ENCODE peak calls at places on chromosomes 7 and 10, in six cellular contexts. One of them, this sample, is unnamed.

GRCh38 chr7:47777531-47778152 is 170.6 kb downstream of the PKD1L1 start:
- DNase-seq in neural progenitor cell: no peak
- DNase-seq in mucosa of descending colon: no peak
- DNase-seq in fibroblast of villous mesenchyme: no peak
- DNase-seq in cardiac fibroblast: no peak
- DNase-seq in HCT116: no peak
- DNase-seq in this sample: no peak

GRCh38 chr10:80487422-80487785 is 33.3 kb downstream of the TSPAN14 start:
- DNase-seq in neural progenitor cell: no peak
- DNase-seq in mucosa of descending colon: no peak
- DNase-seq in fibroblast of villous mesenchyme: no peak
- DNase-seq in cardiac fibroblast: no peak
- DNase-seq in HCT116: no peak
- DNase-seq in this sample: peak

GRCh38 chr10:101018118-101018599 is 12.8 kb downstream of the PDZD7 start:
- DNase-seq in neural progenitor cell: peak
- DNase-seq in mucosa of descending colon: no peak
- DNase-seq in fibroblast of villous mesenchyme: no peak
- DNase-seq in cardiac fibroblast: peak
- DNase-seq in HCT116: no peak
- DNase-seq in this sample: no peak

GRCh38 chr7:85851571-85852193 is 664.8 kb upstream of the SEMA3D start:
- DNase-seq in neural progenitor cell: peak
- DNase-seq in mucosa of descending colon: no peak
- DNase-seq in fibroblast of villous mesenchyme: peak
- DNase-seq in cardiac fibroblast: peak
- DNase-seq in HCT116: peak
- DNase-seq in this sample: no peak

GRCh38 chr10:127338391-127339108 is 142.2 kb upstream of the INSYN2A start:
- DNase-seq in neural progenitor cell: no peak
- DNase-seq in mucosa of descending colon: no peak
- DNase-seq in fibroblast of villous mesenchyme: peak
- DNase-seq in cardiac fibroblast: peak
- DNase-seq in HCT116: no peak
- DNase-seq in this sample: no peak

GRCh38 chr7:156747718-156748117 is 107.1 kb downstream of the RNF32 start:
- DNase-seq in neural progenitor cell: no peak
- DNase-seq in mucosa of descending colon: no peak
- DNase-seq in fibroblast of villous mesenchyme: no peak
- DNase-seq in cardiac fibroblast: no peak
- DNase-seq in HCT116: no peak
- DNase-seq in this sample: no peak

GRCh38 chr10:63421591-63421990 is 44.2 kb downstream of the JMJD1C start:
- DNase-seq in neural progenitor cell: no peak
- DNase-seq in mucosa of descending colon: no peak
- DNase-seq in fibroblast of villous mesenchyme: no peak
- DNase-seq in cardiac fibroblast: no peak
- DNase-seq in HCT116: no peak
- DNase-seq in this sample: no peak

GRCh38 chr10:118922972-118923371 is 106.5 kb upstream of the NANOS1 start:
- DNase-seq in neural progenitor cell: no peak
- DNase-seq in mucosa of descending colon: no peak
- DNase-seq in fibroblast of villous mesenchyme: no peak
- DNase-seq in cardiac fibroblast: no peak
- DNase-seq in HCT116: no peak
- DNase-seq in this sample: no peak

GRCh38 chr10:129844191-129844590 is 119.9 kb downstream of the EBF3 start:
- DNase-seq in neural progenitor cell: no peak
- DNase-seq in mucosa of descending colon: no peak
- DNase-seq in fibroblast of villous mesenchyme: no peak
- DNase-seq in cardiac fibroblast: no peak
- DNase-seq in HCT116: no peak
- DNase-seq in this sample: no peak

GRCh38 chr7:74343281-74344127 is 54.3 kb downstream of the CLIP2 start:
- DNase-seq in neural progenitor cell: no peak
- DNase-seq in mucosa of descending colon: no peak
- DNase-seq in fibroblast of villous mesenchyme: peak
- DNase-seq in cardiac fibroblast: peak
- DNase-seq in HCT116: peak
- DNase-seq in this sample: no peak

GRCh38 chr10:69392481-69393000 is 24.2 kb downstream of the TACR2 start:
- DNase-seq in neural progenitor cell: peak
- DNase-seq in mucosa of descending colon: peak
- DNase-seq in fibroblast of villous mesenchyme: peak
- DNase-seq in cardiac fibroblast: peak
- DNase-seq in HCT116: peak
- DNase-seq in this sample: peak

GRCh38 chr10:121413951-121414350 is 184.3 kb downstream of the FGFR2 start:
- DNase-seq in neural progenitor cell: no peak
- DNase-seq in mucosa of descending colon: no peak
- DNase-seq in fibroblast of villous mesenchyme: no peak
- DNase-seq in cardiac fibroblast: no peak
- DNase-seq in HCT116: no peak
- DNase-seq in this sample: no peak

GRCh38 chr7:116417593-116418345 is 81.8 kb upstream of the CAV2 start:
- DNase-seq in neural progenitor cell: no peak
- DNase-seq in mucosa of descending colon: peak
- DNase-seq in fibroblast of villous mesenchyme: no peak
- DNase-seq in cardiac fibroblast: no peak
- DNase-seq in HCT116: no peak
- DNase-seq in this sample: no peak
- H3K4me3 ChIP-seq in neural progenitor cell: no peak
- H3K4me3 ChIP-seq in mucosa of descending colon: no peak
- H3K4me3 ChIP-seq in fibroblast of villous mesenchyme: no peak
- H3K4me3 ChIP-seq in cardiac fibroblast: no peak
- H3K4me3 ChIP-seq in HCT116: no peak
- H3K4me3 ChIP-seq in this sample: no peak

DNA sequence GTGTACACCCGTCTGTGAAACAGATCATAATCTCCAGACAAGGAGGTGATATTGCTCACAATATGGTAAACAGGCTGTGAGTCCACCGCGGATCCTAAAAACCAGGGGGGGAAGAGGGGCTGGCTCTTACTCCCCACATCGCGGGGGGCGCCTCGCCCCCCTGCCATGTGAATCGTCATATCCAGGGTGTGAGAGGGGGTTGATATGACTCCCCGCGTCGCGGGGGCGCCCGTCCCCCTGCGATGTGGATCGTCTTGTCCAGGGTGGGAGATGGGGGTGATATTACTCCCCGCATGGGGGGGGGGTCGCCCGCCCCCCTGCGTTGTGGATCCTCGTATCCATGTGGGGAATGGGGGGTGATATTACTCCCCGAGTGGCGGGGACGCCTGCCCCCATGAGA is 30.9 kb downstream of the OCM2 start:
- DNase-seq in neural progenitor cell: no peak
- DNase-seq in mucosa of descending colon: no peak
- DNase-seq in fibroblast of villous mesenchyme: no peak
- DNase-seq in cardiac fibroblast: no peak
- DNase-seq in HCT116: no peak
- DNase-seq in this sample: no peak
- H3K4me3 ChIP-seq in neural progenitor cell: no peak
- H3K4me3 ChIP-seq in mucosa of descending colon: no peak
- H3K4me3 ChIP-seq in fibroblast of villous mesenchyme: no peak
- H3K4me3 ChIP-seq in cardiac fibroblast: no peak
- H3K4me3 ChIP-seq in HCT116: no peak
- H3K4me3 ChIP-seq in this sample: no peak

GRCh38 chr7:2477447-2478386 is 1.5 kb upstream of the GRIFIN start:
- DNase-seq in neural progenitor cell: peak
- DNase-seq in mucosa of descending colon: peak
- DNase-seq in fibroblast of villous mesenchyme: peak
- DNase-seq in cardiac fibroblast: peak
- DNase-seq in HCT116: peak
- DNase-seq in this sample: peak
- H3K4me3 ChIP-seq in neural progenitor cell: no peak
- H3K4me3 ChIP-seq in mucosa of descending colon: no peak
- H3K4me3 ChIP-seq in fibroblast of villous mesenchyme: no peak
- H3K4me3 ChIP-seq in cardiac fibroblast: no peak
- H3K4me3 ChIP-seq in HCT116: no peak
- H3K4me3 ChIP-seq in this sample: no peak

GRCh38 chr7:135558881-135559280 is 1.2 kb downstream of the NUP205 start:
- DNase-seq in neural progenitor cell: no peak
- DNase-seq in mucosa of descending colon: no peak
- DNase-seq in fibroblast of villous mesenchyme: no peak
- DNase-seq in cardiac fibroblast: no peak
- DNase-seq in HCT116: no peak
- DNase-seq in this sample: no peak
- H3K4me3 ChIP-seq in neural progenitor cell: peak
- H3K4me3 ChIP-seq in mucosa of descending colon: no peak
- H3K4me3 ChIP-seq in fibroblast of villous mesenchyme: peak
- H3K4me3 ChIP-seq in cardiac fibroblast: peak
- H3K4me3 ChIP-seq in HCT116: peak
- H3K4me3 ChIP-seq in this sample: peak

GRCh38 chr7:94907026-94907419 is 371 bp upstream of the PPP1R9A start:
- DNase-seq in neural progenitor cell: no peak
- DNase-seq in mucosa of descending colon: no peak
- DNase-seq in fibroblast of villous mesenchyme: no peak
- DNase-seq in cardiac fibroblast: no peak
- DNase-seq in HCT116: peak
- DNase-seq in this sample: no peak
- H3K4me3 ChIP-seq in neural progenitor cell: peak
- H3K4me3 ChIP-seq in mucosa of descending colon: no peak
- H3K4me3 ChIP-seq in fibroblast of villous mesenchyme: no peak
- H3K4me3 ChIP-seq in cardiac fibroblast: peak
- H3K4me3 ChIP-seq in HCT116: peak
- H3K4me3 ChIP-seq in this sample: peak

GRCh38 chr10:48602401-48603135 is 2.3 kb downstream of the ARHGAP22 start:
- DNase-seq in neural progenitor cell: no peak
- DNase-seq in mucosa of descending colon: no peak
- DNase-seq in fibroblast of villous mesenchyme: no peak
- DNase-seq in cardiac fibroblast: peak
- DNase-seq in HCT116: no peak
- DNase-seq in this sample: no peak

GRCh38 chr10:48604408-48605263 is at the start of gene ARHGAP22:
- DNase-seq in neural progenitor cell: peak
- DNase-seq in mucosa of descending colon: peak
- DNase-seq in fibroblast of villous mesenchyme: peak
- DNase-seq in cardiac fibroblast: peak
- DNase-seq in HCT116: no peak
- DNase-seq in this sample: peak

GRCh38 chr10:48604039-48604407 is 850 bp downstream of the ARHGAP22 start:
- DNase-seq in neural progenitor cell: no peak
- DNase-seq in mucosa of descending colon: no peak
- DNase-seq in fibroblast of villous mesenchyme: no peak
- DNase-seq in cardiac fibroblast: no peak
- DNase-seq in HCT116: no peak
- DNase-seq in this sample: no peak

GRCh38 chr10:48605264-48605615 is 367 bp upstream of the ARHGAP22 start:
- DNase-seq in neural progenitor cell: no peak
- DNase-seq in mucosa of descending colon: no peak
- DNase-seq in fibroblast of villous mesenchyme: no peak
- DNase-seq in cardiac fibroblast: peak
- DNase-seq in HCT116: no peak
- DNase-seq in this sample: no peak

GRCh38 chr10:48603421-48604038 is 1.3 kb downstream of the ARHGAP22 start:
- DNase-seq in neural progenitor cell: no peak
- DNase-seq in mucosa of descending colon: no peak
- DNase-seq in fibroblast of villous mesenchyme: no peak
- DNase-seq in cardiac fibroblast: peak
- DNase-seq in HCT116: no peak
- DNase-seq in this sample: no peak
- H3K4me3 ChIP-seq in neural progenitor cell: no peak
- H3K4me3 ChIP-seq in mucosa of descending colon: no peak
- H3K4me3 ChIP-seq in fibroblast of villous mesenchyme: peak
- H3K4me3 ChIP-seq in cardiac fibroblast: peak
- H3K4me3 ChIP-seq in HCT116: peak
- H3K4me3 ChIP-seq in this sample: no peak

GRCh38 chr10:62057872-62058271 is 156.4 kb downstream of the ARID5B start:
- DNase-seq in neural progenitor cell: no peak
- DNase-seq in mucosa of descending colon: no peak
- DNase-seq in fibroblast of villous mesenchyme: no peak
- DNase-seq in cardiac fibroblast: no peak
- DNase-seq in HCT116: no peak
- DNase-seq in this sample: no peak
- H3K4me3 ChIP-seq in neural progenitor cell: no peak
- H3K4me3 ChIP-seq in mucosa of descending colon: no peak
- H3K4me3 ChIP-seq in fibroblast of villous mesenchyme: peak
- H3K4me3 ChIP-seq in cardiac fibroblast: no peak
- H3K4me3 ChIP-seq in HCT116: no peak
- H3K4me3 ChIP-seq in this sample: no peak

GRCh38 chr10:28713626-28714352 is 36.5 kb downstream of the BAMBI start:
- DNase-seq in neural progenitor cell: no peak
- DNase-seq in mucosa of descending colon: no peak
- DNase-seq in fibroblast of villous mesenchyme: no peak
- DNase-seq in cardiac fibroblast: no peak
- DNase-seq in HCT116: no peak
- DNase-seq in this sample: no peak

GRCh38 chr10:28714401-28715053 is 37.2 kb downstream of the BAMBI start:
- DNase-seq in neural progenitor cell: no peak
- DNase-seq in mucosa of descending colon: no peak
- DNase-seq in fibroblast of villous mesenchyme: peak
- DNase-seq in cardiac fibroblast: no peak
- DNase-seq in HCT116: no peak
- DNase-seq in this sample: no peak

GRCh38 chr10:28716748-28717147 is 39.4 kb downstream of the BAMBI start:
- DNase-seq in neural progenitor cell: no peak
- DNase-seq in mucosa of descending colon: no peak
- DNase-seq in fibroblast of villous mesenchyme: no peak
- DNase-seq in cardiac fibroblast: no peak
- DNase-seq in HCT116: no peak
- DNase-seq in this sample: no peak

GRCh38 chr10:28715757-28716156 is 38.4 kb downstream of the BAMBI start:
- DNase-seq in neural progenitor cell: no peak
- DNase-seq in mucosa of descending colon: no peak
- DNase-seq in fibroblast of villous mesenchyme: no peak
- DNase-seq in cardiac fibroblast: no peak
- DNase-seq in HCT116: no peak
- DNase-seq in this sample: no peak

GRCh38 chr10:28715246-28715645 is 37.9 kb downstream of the BAMBI start:
- DNase-seq in neural progenitor cell: no peak
- DNase-seq in mucosa of descending colon: no peak
- DNase-seq in fibroblast of villous mesenchyme: no peak
- DNase-seq in cardiac fibroblast: no peak
- DNase-seq in HCT116: no peak
- DNase-seq in this sample: no peak
- H3K4me3 ChIP-seq in neural progenitor cell: no peak
- H3K4me3 ChIP-seq in mucosa of descending colon: no peak
- H3K4me3 ChIP-seq in fibroblast of villous mesenchyme: no peak
- H3K4me3 ChIP-seq in cardiac fibroblast: no peak
- H3K4me3 ChIP-seq in HCT116: no peak
- H3K4me3 ChIP-seq in this sample: no peak

DNA sequence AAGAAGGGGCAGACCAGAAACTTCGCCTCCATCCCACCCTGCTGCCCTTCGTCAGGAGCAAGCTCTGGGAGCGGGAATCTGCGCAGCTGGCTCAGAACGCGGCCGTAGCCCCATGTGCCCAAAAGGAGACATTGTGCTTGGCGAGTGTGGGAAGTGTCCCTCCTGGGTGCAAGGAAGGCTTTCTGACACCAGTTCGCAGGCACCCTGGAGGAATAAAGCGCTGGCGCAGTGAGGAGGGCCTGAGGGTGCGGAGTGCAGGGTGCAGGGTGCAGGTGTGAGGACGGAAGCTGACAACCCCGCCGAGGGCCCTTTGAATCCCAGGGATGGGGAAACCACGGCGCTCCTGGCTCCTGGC is 811 bp downstream of the SLIT1 start:
- DNase-seq in neural progenitor cell: peak
- DNase-seq in mucosa of descending colon: no peak
- DNase-seq in fibroblast of villous mesenchyme: no peak
- DNase-seq in cardiac fibroblast: no peak
- DNase-seq in HCT116: no peak
- DNase-seq in this sample: no peak
- H3K4me3 ChIP-seq in neural progenitor cell: peak
- H3K4me3 ChIP-seq in mucosa of descending colon: no peak
- H3K4me3 ChIP-seq in fibroblast of villous mesenchyme: no peak
- H3K4me3 ChIP-seq in cardiac fibroblast: no peak
- H3K4me3 ChIP-seq in HCT116: no peak
- H3K4me3 ChIP-seq in this sample: no peak